ENCODE peak calls at places on chromosomes 3 and 15, in eight cellular contexts. P is naive thymus-derived CD4-positive, alpha-beta T cell; C is activated CD4-positive, CD25-positive, alpha-beta regulatory T cell treated with anti-CD3 and anti-CD28 coated beads, Interleukin-2, amount 50 U/mL, for 72 hours; V is nephron progenitor cell; U is GM12864; O is activated effector memory CD4-positive, alpha-beta T cell treated with Interleukin-2 at 50 U/mL for 16 hours; T is RPMI8226; B is fibroblast of lung. Q is an unnamed sample.

GRCh38 chr3:129549006-129549800 is 6.2 kb downstream of the H1-8 start:
- DNase-seq in P (no peak), C (no peak), V (no peak), U (no peak), O (no peak), T (no peak), B (no peak), Q (no peak)

GRCh38 chr3:40310690-40311089 is 1.2 kb downstream of the EIF1B start:
- DNase-seq in P (no peak), C (no peak), V (no peak), U (no peak), O (no peak), T (no peak), B (peak), Q (no peak)

GRCh38 chr3:139718415-139718814 is 40.6 kb upstream of the NMNAT3 start:
- DNase-seq in P (no peak), C (no peak), V (peak), U (no peak), O (no peak), T (no peak), B (peak), Q (no peak)

GRCh38 chr3:18027161-18027939 is 284.9 kb upstream of the TBC1D5 start:
- DNase-seq in P (no peak), C (no peak), V (no peak), U (no peak), O (no peak), T (no peak), B (no peak), Q (no peak)

GRCh38 chr15:58608711-58609110 is 140.8 kb downstream of the ADAM10 start:
- DNase-seq in P (no peak), C (no peak), V (no peak), U (no peak), O (no peak), T (no peak), B (no peak), Q (no peak)

GRCh38 chr3:72848703-72849081 is 447 bp upstream of the SHQ1 start:
- DNase-seq in P (no peak), C (peak), V (no peak), U (peak), O (no peak), T (peak), B (no peak), Q (peak)

GRCh38 chr3:46943237-46944187 is 33.0 kb downstream of the CCDC12 start:
- DNase-seq in P (no peak), C (no peak), V (no peak), U (no peak), O (no peak), T (no peak), B (no peak), Q (no peak)

GRCh38 chr3:193046369-193046768 is 128.7 kb upstream of the MB21D2 start:
- DNase-seq in P (no peak), C (no peak), V (no peak), U (no peak), O (no peak), T (no peak), B (no peak), Q (no peak)

GRCh38 chr3:147360936-147361670 is 45.2 kb downstream of the ZIC4 start:
- DNase-seq in P (no peak), C (no peak), V (peak), U (no peak), O (no peak), T (peak), B (no peak), Q (peak)

GRCh38 chr3:66598168-66598567 is 97.3 kb upstream of the LRIG1 start:
- DNase-seq in P (no peak), C (no peak), V (no peak), U (no peak), O (no peak), T (no peak), B (peak), Q (no peak)

GRCh38 chr3:100075163-100075562 is 39.1 kb downstream of the FILIP1L start:
- DNase-seq in P (no peak), C (no peak), V (no peak), U (no peak), O (no peak), T (no peak), B (no peak), Q (no peak)

GRCh38 chr3:120855665-120856437 is 52.2 kb upstream of the STXBP5L start:
- DNase-seq in P (no peak), C (no peak), V (peak), U (no peak), O (no peak), T (no peak), B (peak), Q (no peak)

GRCh38 chr15:80154336-80154735 is 1.5 kb downstream of the FAH start:
- DNase-seq in P (no peak), C (no peak), V (peak), U (no peak), O (no peak), T (no peak), B (peak), Q (no peak)

GRCh38 chr3:11185564-11186317 is 31.4 kb downstream of the HRH1 start:
- DNase-seq in P (no peak), C (no peak), V (no peak), U (no peak), O (no peak), T (no peak), B (peak), Q (no peak)

GRCh38 chr15:97909291-97909891 is 51.1 kb upstream of the ARRDC4 start:
- DNase-seq in P (peak), C (peak), V (peak), U (peak), O (no peak), T (peak), B (peak), Q (peak)

Q was measured in NAMALWA.